ENCODE peak calls at places on chromosomes 13 and 19, in eight cellular contexts. O, F, E, Y, D, B, V and Z are unnamed samples.

GRCh38 chr13:38685974-38686571 is 804 bp upstream of the FREM2 start:
- DNase-seq in O (no peak), F (no peak), E (no peak), Y (no peak), D (no peak), B (no peak), V (no peak), Z (no peak)

GRCh38 chr19:3801412-3802096 is 15.4 kb upstream of the MATK start:
- DNase-seq in O (no peak), F (no peak), E (peak; percentile 66), Y (peak; percentile 43), D (no peak), B (peak; percentile 38), V (no peak), Z (no peak)

GRCh38 chr19:14446336-14447036 is 13.4 kb downstream of the PKN1 start:
- DNase-seq in O (no peak), F (no peak), E (no peak), Y (no peak), D (no peak), B (no peak), V (no peak), Z (no peak)

GRCh38 chr19:16076958-16077611 is 790 bp downstream of the TPM4 start:
- DNase-seq in O (no peak), F (peak; percentile 77), E (no peak), Y (peak; percentile 69), D (no peak), B (no peak), V (no peak), Z (peak; percentile 62)

GRCh38 chr19:16075430-16076153 is 703 bp upstream of the TPM4 start:
- DNase-seq in O (no peak), F (no peak), E (no peak), Y (no peak), D (no peak), B (no peak), V (no peak), Z (no peak)

GRCh38 chr13:42478531-42479156 is 95.3 kb upstream of the TNFSF11 start:
- DNase-seq in O (no peak), F (no peak), E (no peak), Y (no peak), D (no peak), B (no peak), V (no peak), Z (peak; percentile 78)

GRCh38 chr19:18659281-18660050 is 22.6 kb downstream of the KLHL26 start:
- DNase-seq in O (peak; percentile 26), F (no peak), E (no peak), Y (peak; percentile 66), D (no peak), B (no peak), V (no peak), Z (peak; percentile 70)

GRCh38 chr13:25179810-25180437 is 7.8 kb upstream of the AMER2 start:
- DNase-seq in O (no peak), F (no peak), E (no peak), Y (no peak), D (no peak), B (no peak), V (no peak), Z (no peak)

GRCh38 chr13:91346062-91346461 is 1.4 kb upstream of the MIR17HG start:
- DNase-seq in O (no peak), F (no peak), E (no peak), Y (no peak), D (no peak), B (no peak), V (no peak), Z (no peak)

GRCh38 chr13:49635599-49636433 is 7.5 kb downstream of the ARL11 start:
- DNase-seq in O (no peak), F (peak; percentile 37), E (no peak), Y (no peak), D (no peak), B (no peak), V (peak; percentile 21), Z (peak; percentile 82)

GRCh38 chr13:49370390-49370789 is 73.5 kb downstream of the CAB39L start:
- DNase-seq in O (no peak), F (no peak), E (no peak), Y (no peak), D (no peak), B (no peak), V (no peak), Z (no peak)

GRCh38 chr19:16032509-16033135 is 43.7 kb upstream of the TPM4 start:
- DNase-seq in O (no peak), F (no peak), E (no peak), Y (no peak), D (no peak), B (no peak), V (no peak), Z (no peak)

GRCh38 chr13:101690871-101691270 is 238.4 kb downstream of the ITGBL1 start:
- DNase-seq in O (no peak), F (no peak), E (no peak), Y (no peak), D (no peak), B (no peak), V (no peak), Z (no peak)

GRCh38 chr13:47287291-47287751 is 390.5 kb upstream of the HTR2A start:
- DNase-seq in O (no peak), F (no peak), E (no peak), Y (no peak), D (no peak), B (no peak), V (no peak), Z (no peak)

GRCh38 chr13:98141938-98142426 is 912 bp upstream of the FARP1 start:
- DNase-seq in O (no peak), F (peak; percentile 36), E (no peak), Y (peak; percentile 19), D (no peak), B (no peak), V (no peak), Z (no peak)

GRCh38 chr13:74162135-74162534 is 27.9 kb upstream of the KLF12 start:
- DNase-seq in O (no peak), F (no peak), E (no peak), Y (no peak), D (no peak), B (no peak), V (no peak), Z (no peak)

GRCh38 chr19:44675516-44675915 is 4.2 kb downstream of the CEACAM19 start:
- DNase-seq in O (no peak), F (no peak), E (no peak), Y (no peak), D (no peak), B (no peak), V (no peak), Z (peak; percentile 30)

GRCh38 chr13:50713849-50714248 is 129.6 kb downstream of the DLEU7 start:
- DNase-seq in O (peak; percentile 93), F (no peak), E (peak; percentile 33), Y (no peak), D (peak; percentile 63), B (no peak), V (no peak), Z (no peak)

GRCh38 chr19:34633806-34634205 is 43.2 kb downstream of the SCGB2B2 start:
- DNase-seq in O (no peak), F (no peak), E (no peak), Y (no peak), D (no peak), B (no peak), V (no peak), Z (no peak)

GRCh38 chr13:29429496-29429895 is 166.0 kb downstream of the SLC7A1 start:
- DNase-seq in O (no peak), F (no peak), E (no peak), Y (no peak), D (no peak), B (no peak), V (no peak), Z (no peak)

GRCh38 chr13:29428310-29428991 is 167.0 kb downstream of the SLC7A1 start:
- DNase-seq in O (no peak), F (peak; percentile 36), E (no peak), Y (peak; percentile 53), D (no peak), B (no peak), V (no peak), Z (no peak)

GRCh38 chr13:29427937-29428309 is 167.6 kb downstream of the SLC7A1 start:
- DNase-seq in O (no peak), F (no peak), E (no peak), Y (no peak), D (no peak), B (no peak), V (no peak), Z (no peak)

GRCh38 chr13:29434217-29434940 is 161.1 kb downstream of the SLC7A1 start:
- DNase-seq in O (no peak), F (no peak), E (no peak), Y (no peak), D (no peak), B (no peak), V (no peak), Z (peak; percentile 48)

GRCh38 chr13:29428992-29429315 is 166.5 kb downstream of the SLC7A1 start:
- DNase-seq in O (no peak), F (no peak), E (no peak), Y (no peak), D (no peak), B (no peak), V (no peak), Z (no peak)
- H3K27me3 ChIP-seq in O (peaks cover 47% of the 10 kb centered on the region), F (no peaks in the 10 kb centered on the region), E (peaks cover 14% of the 10 kb centered on the region), Y (peaks cover 35% of the 10 kb centered on the region), D (peaks cover 16% of the 10 kb centered on the region), B (no peaks in the 10 kb centered on the region), V (peaks cover 40% of the 10 kb centered on the region), Z (no peaks in the 10 kb centered on the region)

GRCh38 chr19:41930926-41931592 is 2.8 kb upstream of the ERFL start:
- DNase-seq in O (no peak), F (no peak), E (no peak), Y (no peak), D (no peak), B (no peak), V (no peak), Z (peak; percentile 86)

GRCh38 chr19:41933693-41934426 is 5.6 kb upstream of the ERFL start:
- DNase-seq in O (no peak), F (no peak), E (no peak), Y (no peak), D (no peak), B (no peak), V (no peak), Z (peak; percentile 71)

GRCh38 chr19:41933131-41933458 is 4.8 kb upstream of the ERFL start:
- DNase-seq in O (no peak), F (no peak), E (no peak), Y (no peak), D (no peak), B (no peak), V (no peak), Z (no peak)

GRCh38 chr19:41930322-41930722 is 2.1 kb upstream of the ERFL start:
- DNase-seq in O (no peak), F (no peak), E (no peak), Y (no peak), D (no peak), B (no peak), V (no peak), Z (peak; percentile 71)

GRCh38 chr19:41932259-41933130 is 4.2 kb upstream of the ERFL start:
- DNase-seq in O (no peak), F (no peak), E (no peak), Y (no peak), D (no peak), B (no peak), V (no peak), Z (no peak)
- H3K27me3 ChIP-seq in O (peaks cover 21% of the 10 kb centered on the region), F (no peaks in the 10 kb centered on the region), E (no peaks in the 10 kb centered on the region), Y (peaks cover 93% of the 10 kb centered on the region), D (peaks cover 86% of the 10 kb centered on the region), B (no peaks in the 10 kb centered on the region), V (peaks cover 4% of the 10 kb centered on the region), Z (no peaks in the 10 kb centered on the region)

GRCh38 chr19:10044390-10044789 is 31.1 kb downstream of the RDH8 start:
- DNase-seq in O (no peak), F (no peak), E (no peak), Y (no peak), D (no peak), B (no peak), V (no peak), Z (peak; percentile 73)
- H3K27me3 ChIP-seq in O (no peaks in the 10 kb centered on the region), F (no peaks in the 10 kb centered on the region), E (no peaks in the 10 kb centered on the region), Y (peaks cover 14% of the 10 kb centered on the region), D (no peaks in the 10 kb centered on the region), B (no peaks in the 10 kb centered on the region), V (peaks cover 8% of the 10 kb centered on the region), Z (no peaks in the 10 kb centered on the region)

GRCh38 chr13:60275208-60275607 is 111.5 kb upstream of the DIAPH3 start:
- DNase-seq in O (no peak), F (no peak), E (no peak), Y (no peak), D (no peak), B (no peak), V (no peak), Z (no peak)
- H3K27me3 ChIP-seq in O (no peaks in the 10 kb centered on the region), F (no peaks in the 10 kb centered on the region), E (no peaks in the 10 kb centered on the region), Y (peaks cover 8% of the 10 kb centered on the region), D (no peaks in the 10 kb centered on the region), B (no peaks in the 10 kb centered on the region), V (no peaks in the 10 kb centered on the region), Z (no peaks in the 10 kb centered on the region)